ENCODE peak calls at places on chromosomes 7 and 10, in nine cellular contexts. X is A549, R is astrocyte of the spinal cord, G is transverse colon, C is endothelial cell, Q is H9, O is AG09309, N is brain microvascular endothelial cell, P is progenitor cell of endocrine pancreas. H is an unnamed sample.

GRCh38 chr7:18305866-18306265 is 189.7 kb upstream of the HDAC9 start:
- DNase-seq in X (no peak), R (peak; percentile 40), G (no peak), C (no peak), Q (no peak), O (no peak), N (no peak), P (no peak), H (no peak)

GRCh38 chr10:58107506-58107905 is 160.2 kb downstream of the IPMK start:
- DNase-seq in X (no peak), R (peak; percentile 86), G (no peak), C (no peak), Q (no peak), O (peak; percentile 66), N (peak; percentile 70), P (no peak), H (no peak)

GRCh38 chr10:73096041-73096451 is 620 bp downstream of the P4HA1 start:
- DNase-seq in X (peak; percentile 60), R (peak; percentile 71), G (peak; percentile 74), C (peak; percentile 61), Q (peak; percentile 71), O (no peak), N (peak; percentile 58), P (peak; percentile 33), H (peak; percentile 58)

GRCh38 chr10:93565421-93565820 is 1.0 kb upstream of the FFAR4 start:
- DNase-seq in X (no peak), R (no peak), G (no peak), C (no peak), Q (no peak), O (no peak), N (no peak), P (no peak), H (no peak)

GRCh38 chr10:59808896-59809643 is 55.8 kb upstream of the MRLN start:
- DNase-seq in X (peak; percentile 51), R (peak; percentile 62), G (peak; percentile 86), C (peak; percentile 77), Q (peak; percentile 74), O (no peak), N (peak; percentile 72), P (peak; percentile 65), H (peak; percentile 64)

GRCh38 chr10:87656431-87657072 is 3.1 kb upstream of the PAPSS2 start:
- DNase-seq in X (peak; percentile 58), R (peak; percentile 61), G (no peak), C (no peak), Q (no peak), O (no peak), N (no peak), P (no peak), H (peak; percentile 80)

GRCh38 chr10:123149568-123150228 is 1.8 kb downstream of the HMX2 start:
- DNase-seq in X (no peak), R (no peak), G (no peak), C (peak; percentile 57), Q (peak; percentile 67), O (no peak), N (no peak), P (peak; percentile 23), H (peak; percentile 52)

GRCh38 chr10:133536198-133536597 is 9.0 kb downstream of the CYP2E1 start:
- DNase-seq in X (no peak), R (no peak), G (no peak), C (no peak), Q (no peak), O (no peak), N (no peak), P (no peak), H (no peak)

GRCh38 chr7:1362301-1362700 is 97.0 kb downstream of the MICALL2 start:
- DNase-seq in X (no peak), R (no peak), G (no peak), C (no peak), Q (no peak), O (no peak), N (no peak), P (no peak), H (no peak)

GRCh38 chr7:42227523-42227922 is 9.5 kb downstream of the GLI3 start:
- DNase-seq in X (no peak), R (no peak), G (no peak), C (peak; percentile 17), Q (no peak), O (no peak), N (no peak), P (no peak), H (peak; percentile 51)

GRCh38 chr10:92656266-92656961 is 33.3 kb upstream of the HHEX start:
- DNase-seq in X (no peak), R (no peak), G (no peak), C (no peak), Q (no peak), O (no peak), N (no peak), P (no peak), H (no peak)

GRCh38 chr7:149625947-149626392 is 128.4 kb upstream of the ZNF746 start:
- DNase-seq in X (no peak), R (no peak), G (no peak), C (no peak), Q (no peak), O (peak; percentile 67), N (no peak), P (no peak), H (no peak)

GRCh38 chr10:117158297-117158696 is 20.2 kb upstream of the VAX1 start:
- DNase-seq in X (no peak), R (no peak), G (no peak), C (no peak), Q (no peak), O (no peak), N (no peak), P (no peak), H (no peak)

GRCh38 chr7:128891942-128892269 is 18.6 kb downstream of the KCP start:
- DNase-seq in X (no peak), R (no peak), G (no peak), C (no peak), Q (no peak), O (no peak), N (no peak), P (no peak), H (no peak)

GRCh38 chr10:132651511-132652029 is 114.0 kb downstream of the INPP5A start:
- DNase-seq in X (no peak), R (no peak), G (no peak), C (no peak), Q (no peak), O (no peak), N (no peak), P (no peak), H (no peak)

GRCh38 chr10:118504044-118504944 is 91.2 kb downstream of the PRLHR start:
- DNase-seq in X (peak; percentile 65), R (peak; percentile 34), G (no peak), C (no peak), Q (no peak), O (no peak), N (peak; percentile 27), P (no peak), H (no peak)

GRCh38 chr10:91354166-91354565 is 56.0 kb upstream of the HECTD2 start:
- DNase-seq in X (no peak), R (no peak), G (no peak), C (no peak), Q (no peak), O (no peak), N (no peak), P (no peak), H (peak; percentile 12)

GRCh38 chr7:158001621-158002320 is 585.9 kb downstream of the PTPRN2 start:
- DNase-seq in X (no peak), R (no peak), G (no peak), C (no peak), Q (no peak), O (no peak), N (no peak), P (no peak), H (no peak)

GRCh38 chr7:99270702-99271101 is 1.9 kb upstream of the MYH16 start:
- DNase-seq in X (no peak), R (no peak), G (no peak), C (no peak), Q (peak; percentile 48), O (no peak), N (no peak), P (no peak), H (no peak)

GRCh38 chr7:44307301-44307900 is 18.0 kb downstream of the CAMK2B start:
- DNase-seq in X (peak; percentile 44), R (no peak), G (no peak), C (no peak), Q (peak; percentile 65), O (no peak), N (peak; percentile 20), P (no peak), H (peak; percentile 64)

GRCh38 chr7:159125104-159125943 is 19.3 kb downstream of the VIPR2 start:
- DNase-seq in X (no peak), R (no peak), G (no peak), C (no peak), Q (peak; percentile 10), O (no peak), N (no peak), P (no peak), H (no peak)

GRCh38 chr7:155296788-155297516 is 726 bp upstream of the INSIG1 start:
- DNase-seq in X (peak; percentile 49), R (peak; percentile 82), G (peak; percentile 56), C (peak; percentile 40), Q (peak; percentile 49), O (peak; percentile 38), N (peak; percentile 73), P (no peak), H (peak; percentile 52)
- TF ChIP-seq CTCF in X (no peak), R (no peak), G (peak; percentile 21), C (no peak), Q (peak; percentile 52), O (peak; percentile 23), N (no peak), P (peak; percentile 39), H (no peak)

GRCh38 chr10:70084189-70084588 is 31.5 kb downstream of the MACROH2A2 start:
- DNase-seq in X (no peak), R (no peak), G (no peak), C (no peak), Q (no peak), O (no peak), N (no peak), P (no peak), H (no peak)
- TF ChIP-seq CTCF in X (peak; percentile 46), R (no peak), G (no peak), C (no peak), Q (no peak), O (no peak), N (no peak), P (no peak), H (no peak)

DNA sequence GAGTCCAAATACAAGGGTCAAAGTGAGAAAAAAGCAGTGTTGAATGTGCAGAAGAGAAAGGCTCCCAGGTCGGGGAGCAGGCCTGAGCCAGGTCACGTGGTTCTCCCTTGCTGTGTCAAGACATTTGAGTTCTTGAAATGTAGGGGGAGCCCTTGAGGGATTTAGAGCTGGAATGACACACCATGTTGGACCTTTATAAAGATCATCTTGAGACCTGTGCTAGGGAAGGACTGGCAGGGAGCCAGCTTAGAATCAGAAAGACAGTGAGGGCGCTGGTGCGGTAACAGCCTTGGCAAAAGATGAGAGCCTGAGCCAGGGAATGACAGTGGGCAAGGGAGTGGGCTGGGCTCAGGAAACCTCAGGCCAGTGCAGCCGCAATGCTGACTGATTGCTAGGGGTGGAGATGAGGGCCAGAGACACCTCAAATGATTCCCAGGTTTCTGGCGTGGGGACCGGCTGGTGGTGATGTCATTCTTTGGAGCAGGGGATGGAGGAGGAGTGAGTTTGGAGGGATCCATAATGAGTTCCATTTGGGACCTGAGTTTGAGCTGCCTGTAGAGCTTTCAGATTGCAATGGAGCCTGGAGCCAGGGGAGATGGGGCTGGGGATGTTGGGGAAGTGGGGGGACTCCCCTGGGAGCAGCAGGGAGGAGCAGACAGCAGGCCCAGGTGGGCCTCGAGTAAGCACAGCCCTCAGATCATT is 120.2 kb downstream of the PTPN20 start:
- DNase-seq in X (peak; percentile 44), R (no peak), G (no peak), C (no peak), Q (peak; percentile 47), O (no peak), N (no peak), P (no peak), H (no peak)
- TF ChIP-seq CTCF in X (no peak), R (no peak), G (no peak), C (peak; percentile 40), Q (peak; percentile 60), O (peak; percentile 9), N (peak; percentile 26), P (peak; percentile 29), H (no peak)

GRCh38 chr7:29019275-29019820 is 61.2 kb upstream of the TRIL start:
- DNase-seq in X (no peak), R (no peak), G (no peak), C (no peak), Q (no peak), O (no peak), N (no peak), P (no peak), H (no peak)
- TF ChIP-seq CTCF in X (no peak), R (peak; percentile 27), G (no peak), C (no peak), Q (no peak), O (peak; percentile 45), N (peak; percentile 17), P (no peak), H (no peak)